ENCODE peak calls at places on chromosome 1, in nine cellular contexts. D, J, B, Q, I, M, F, N and R are unnamed samples.

GRCh38 chr1:110258734-110259133 is 48.6 kb downstream of the KCNC4 start:
- DNase-seq in I (no peak), F (no peak), B (no peak), Q (no peak), M (no peak), D (no peak), N (no peak), J (no peak), R (no peak)

GRCh38 chr1:169509354-169509753 is 23.6 kb upstream of the SLC19A2 start:
- DNase-seq in Q (no peak), B (no peak), F (no peak), J (no peak), I (no peak), N (no peak), M (no peak), D (peak; percentile 17), R (no peak)

GRCh38 chr1:2819831-2820730 is 18.6 kb upstream of the TTC34 start:
- DNase-seq in D (no peak), B (no peak), N (no peak), I (no peak), Q (no peak), M (no peak), J (no peak), F (no peak), R (no peak)

GRCh38 chr1:60893111-60893510 is 189.2 kb upstream of the NFIA start:
- DNase-seq in I (no peak), M (no peak), B (no peak), F (no peak), D (no peak), J (no peak), Q (no peak), N (no peak), R (no peak)

GRCh38 chr1:207840380-207840779 is 70.5 kb downstream of the CD34 start:
- DNase-seq in I (no peak), M (no peak), D (no peak), J (no peak), B (no peak), N (no peak), Q (no peak), F (no peak), R (no peak)

GRCh38 chr1:235130766-235131270 is 2.2 kb upstream of the TOMM20 start:
- DNase-seq in N (no peak), J (no peak), B (no peak), I (no peak), D (no peak), Q (no peak), F (no peak), M (no peak), R (no peak)

GRCh38 chr1:238409947-238410346 is 519.2 kb upstream of the ZP4 start:
- DNase-seq in F (no peak), I (no peak), D (no peak), Q (no peak), M (no peak), B (no peak), N (no peak), J (no peak), R (no peak)

GRCh38 chr1:51837243-51837642 is 41.3 kb downstream of the NRDC start:
- DNase-seq in Q (no peak), I (no peak), N (no peak), J (no peak), M (no peak), B (no peak), D (no peak), F (no peak), R (no peak)

GRCh38 chr1:39545531-39545930 is 31.1 kb downstream of the PABPC4 start:
- DNase-seq in B (no peak), N (no peak), J (no peak), F (no peak), D (no peak), Q (no peak), I (no peak), M (no peak), R (no peak)

GRCh38 chr1:17909634-17910033 is 154.5 kb downstream of the ACTL8 start:
- DNase-seq in Q (peak; percentile 15), D (no peak), J (no peak), F (no peak), N (no peak), M (no peak), B (no peak), I (no peak), R (no peak)

GRCh38 chr1:64173300-64173940 is 30.0 kb upstream of the UBE2U start:
- DNase-seq in I (no peak), D (no peak), Q (no peak), J (no peak), F (no peak), M (no peak), B (no peak), N (no peak), R (no peak)

GRCh38 chr1:21804536-21804935 is 7.5 kb upstream of the LDLRAD2 start:
- DNase-seq in Q (no peak), I (no peak), N (no peak), F (no peak), J (no peak), B (no peak), M (no peak), D (no peak), R (no peak)

GRCh38 chr1:243628476-243628907 is 221.6 kb downstream of the AKT3 start:
- DNase-seq in J (no peak), Q (no peak), F (no peak), B (no peak), M (no peak), I (no peak), N (no peak), D (no peak), R (no peak)

GRCh38 chr1:234870020-234870378 is 258.6 kb downstream of the TOMM20 start:
- DNase-seq in D (no peak), M (no peak), Q (no peak), J (no peak), I (no peak), F (no peak), B (no peak), N (no peak), R (peak; percentile 9)

GRCh38 chr1:17922833-17923232 is 167.7 kb downstream of the ACTL8 start:
- DNase-seq in F (no peak), B (no peak), I (no peak), J (no peak), M (no peak), Q (peak; percentile 15), D (peak; percentile 30), N (peak; percentile 58), R (peak; percentile 53)

GRCh38 chr1:162222019-162222418 is 152.5 kb downstream of the NOS1AP start:
- DNase-seq in D (no peak), N (no peak), Q (no peak), J (no peak), I (no peak), M (no peak), F (no peak), B (no peak), R (no peak)

GRCh38 chr1:63635681-63636080 is 42.5 kb downstream of the PGM1 start:
- DNase-seq in N (no peak), Q (no peak), F (no peak), J (no peak), M (no peak), I (no peak), D (no peak), B (no peak), R (no peak)

DNA sequence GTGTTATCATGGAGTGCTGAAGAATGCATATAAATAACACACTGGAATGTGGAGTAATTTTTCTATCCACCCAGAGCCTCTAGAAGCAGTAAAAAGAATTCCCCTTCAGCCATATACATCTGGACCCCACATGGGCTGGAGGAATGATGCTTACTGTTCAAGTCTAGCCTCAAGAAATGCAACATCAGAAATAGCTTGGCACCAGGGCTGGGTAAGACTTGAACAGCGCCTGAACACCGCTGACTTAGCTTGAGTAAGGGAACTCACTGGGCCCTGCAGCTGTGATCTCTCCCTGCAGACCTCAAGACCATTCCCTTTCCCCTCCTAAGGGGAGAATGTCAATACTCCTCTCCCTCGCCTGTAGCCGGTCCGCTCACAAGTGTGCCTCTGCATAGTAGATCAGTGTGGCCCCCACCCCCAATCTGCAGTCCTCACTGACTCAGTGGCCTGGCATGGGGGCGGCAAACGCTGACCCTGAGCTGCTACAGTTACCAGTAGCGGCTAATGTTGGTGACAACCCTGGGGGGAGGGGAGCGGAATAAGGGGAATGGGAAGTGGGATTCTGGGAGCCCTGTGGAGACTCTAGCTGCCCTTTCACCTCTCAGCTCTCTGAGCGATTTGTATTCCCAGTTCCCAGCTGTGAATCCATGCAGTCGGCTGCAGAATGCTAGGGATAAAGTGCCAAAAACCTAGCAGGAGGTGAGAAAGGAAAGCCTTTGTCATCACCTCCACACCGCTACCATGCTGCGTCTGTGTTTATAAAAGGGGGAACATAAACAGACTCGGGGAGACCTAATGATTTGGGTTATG is 483.9 kb downstream of the DISC1 start:
- DNase-seq in B (no peak), I (no peak), F (no peak), D (no peak), J (no peak), N (no peak), Q (peak; percentile 80), M (no peak), R (no peak)
- H3K4me3 ChIP-seq in B (no peak overlapping the region), I (no peak overlapping the region), F (no peak overlapping the region), D (no peak overlapping the region), J (no peak overlapping the region), N (no peak overlapping the region), Q (peak overlapping the region; percentile 36), M (no peak overlapping the region), R (no peak overlapping the region)

GRCh38 chr1:42335050-42335808 is at the start of gene FOXJ3:
- DNase-seq in Q (peak; percentile 90), B (peak; percentile 89), F (peak; percentile 89), I (peak; percentile 91), N (peak; percentile 94), J (peak; percentile 92), D (peak; percentile 96), M (peak; percentile 94), R (peak; percentile 85)
- TF ChIP-seq POLR2A in Q (peak; percentile 71), B (peak; percentile 57), F (peak; percentile 71), I (no peak), N (peak; percentile 56), J (peak; percentile 54), D (peak; percentile 49), M (no peak), R (no peak)

GRCh38 chr1:56578963-56579875 is at the start of gene PLPP3:
- DNase-seq in F (peak; percentile 90), Q (peak; percentile 70), J (peak; percentile 89), I (peak; percentile 91), B (peak; percentile 85), D (peak; percentile 88), M (peak; percentile 88), N (peak; percentile 88), R (peak; percentile 87)
- H3K4me3 ChIP-seq in F (peak within 1 kb of the TSS; percentile 76), Q (peak within 1 kb of the TSS; percentile 98), J (peak within 1 kb of the TSS; percentile 74), I (peak within 1 kb of the TSS; percentile 97), B (peak within 1 kb of the TSS; percentile 99), D (peak within 1 kb of the TSS; percentile 80), M (peak within 1 kb of the TSS; percentile 94), N (peak within 1 kb of the TSS; percentile 80), R (peak within 1 kb of the TSS; percentile 90)

DNA sequence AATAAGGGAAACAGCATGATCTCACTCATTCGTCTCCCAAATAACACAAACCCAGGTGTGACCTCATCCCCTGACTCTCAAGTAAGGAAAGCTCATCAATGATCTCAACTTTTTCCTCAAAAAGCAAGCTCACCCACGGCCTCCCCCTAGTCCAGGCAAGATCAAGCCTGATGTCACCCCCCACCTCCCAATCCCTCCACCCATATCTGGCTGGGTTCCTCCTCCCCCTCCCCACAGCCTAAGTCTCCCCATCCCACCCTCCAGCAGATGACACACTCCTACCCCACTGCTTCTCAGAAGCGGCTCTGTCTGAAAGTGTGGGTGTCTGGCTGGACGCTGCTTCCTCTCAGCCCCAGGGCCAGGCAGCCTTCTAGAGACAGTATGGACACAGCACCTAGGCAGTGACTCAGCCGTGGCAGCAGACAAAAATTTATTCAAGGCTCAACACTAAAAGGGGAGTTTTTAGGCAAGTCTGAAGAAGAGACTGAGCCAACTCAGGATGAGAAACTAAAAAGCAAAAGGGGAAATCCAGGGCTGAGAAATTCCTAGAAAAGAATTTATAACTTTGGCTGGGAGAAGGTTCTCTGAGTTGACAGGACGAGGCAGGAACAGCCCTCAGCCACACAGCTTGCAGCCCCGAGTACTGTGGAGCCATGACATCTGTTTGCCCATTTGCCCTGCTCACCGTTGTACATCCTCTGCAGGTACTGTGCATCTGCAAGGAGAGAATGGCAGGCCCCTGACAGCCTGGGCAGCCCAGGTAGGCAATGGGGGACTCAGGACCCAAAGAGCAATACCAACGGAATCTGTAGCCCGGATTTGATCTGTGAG is 81.6 kb upstream of the LRRC8D start:
- DNase-seq in B (no peak), D (peak; percentile 28), F (no peak), I (no peak), Q (no peak), J (no peak), N (peak; percentile 50), M (no peak), R (no peak)
- TF ChIP-seq POLR2A in B (no peak), D (no peak), F (no peak), I (no peak), Q (no peak), J (no peak), N (no peak), M (no peak), R (no peak)